ENCODE peak calls at places on chromosomes 11 and 22, in six cellular contexts. G, S, Z, K, B and W are unnamed samples. For H3K27me3, the result is how much of the 10 kb centered on the place peaks cover.

GRCh38 chr11:45669956-45670355 is 4.5 kb upstream of the CHST1 start:
- DNase-seq in G (no peak), S (no peak), Z (no peak), K (no peak), B (no peak), W (no peak)

GRCh38 chr11:120272303-120272702 is 32.4 kb downstream of the POU2F3 start:
- DNase-seq in G (peak), S (no peak), Z (no peak), K (peak), B (peak), W (peak)

GRCh38 chr22:37843746-37844089 is 416 bp downstream of the ANKRD54 start:
- DNase-seq in G (no peak), S (peak), Z (no peak), K (no peak), B (no peak), W (no peak)

GRCh38 chr11:126969865-126970479 is 30.6 kb downstream of the KIRREL3 start:
- DNase-seq in G (no peak), S (peak), Z (peak), K (no peak), B (peak), W (peak)

GRCh38 chr22:42338502-42338901 is 68.0 kb upstream of the TCF20 start:
- DNase-seq in G (no peak), S (no peak), Z (no peak), K (no peak), B (no peak), W (no peak)

GRCh38 chr22:44893731-44894080 is 116.1 kb downstream of the PHF21B start:
- DNase-seq in G (no peak), S (no peak), Z (no peak), K (no peak), B (no peak), W (no peak)

GRCh38 chr11:69912911-69913451 is 93.8 kb upstream of the FGF3 start:
- DNase-seq in G (no peak), S (peak), Z (peak), K (no peak), B (no peak), W (no peak)

GRCh38 chr11:61019818-61020405 is 48.4 kb downstream of the CD6 start:
- DNase-seq in G (no peak), S (no peak), Z (no peak), K (no peak), B (no peak), W (no peak)

GRCh38 chr11:93216511-93217121 is 18.8 kb upstream of the SLC36A4 start:
- DNase-seq in G (no peak), S (no peak), Z (no peak), K (no peak), B (no peak), W (no peak)

GRCh38 chr11:1876361-1877063 is 15.2 kb downstream of the PRR33 start:
- DNase-seq in G (no peak), S (no peak), Z (peak), K (no peak), B (peak), W (no peak)

GRCh38 chr11:36404831-36405230 is 105.2 kb downstream of the TRAF6 start:
- DNase-seq in G (peak), S (no peak), Z (no peak), K (no peak), B (peak), W (no peak)

GRCh38 chr22:22838148-22838786 is 49.3 kb upstream of the IGLL5 start:
- DNase-seq in G (no peak), S (no peak), Z (no peak), K (no peak), B (no peak), W (no peak)

GRCh38 chr11:1817000-1817399 is 17.8 kb upstream of the SYT8 start:
- DNase-seq in G (no peak), S (no peak), Z (no peak), K (no peak), B (no peak), W (no peak)

GRCh38 chr11:125167954-125168821 is 3.6 kb downstream of the PKNOX2 start:
- DNase-seq in G (no peak), S (no peak), Z (no peak), K (no peak), B (peak), W (no peak)

GRCh38 chr11:116177521-116178220 is 595.1 kb downstream of the BUD13 start:
- DNase-seq in G (no peak), S (no peak), Z (no peak), K (no peak), B (peak), W (no peak)

GRCh38 chr11:117730256-117730800 is 66.7 kb downstream of the DSCAML1 start:
- DNase-seq in G (no peak), S (no peak), Z (no peak), K (no peak), B (no peak), W (no peak)

GRCh38 chr22:31177420-31178162 is 17.6 kb downstream of the RNF185 start:
- DNase-seq in G (no peak), S (no peak), Z (no peak), K (peak), B (peak), W (peak)

GRCh38 chr11:85301895-85302678 is 325.1 kb downstream of the DLG2 start:
- DNase-seq in G (no peak), S (no peak), Z (no peak), K (no peak), B (no peak), W (no peak)

DNA sequence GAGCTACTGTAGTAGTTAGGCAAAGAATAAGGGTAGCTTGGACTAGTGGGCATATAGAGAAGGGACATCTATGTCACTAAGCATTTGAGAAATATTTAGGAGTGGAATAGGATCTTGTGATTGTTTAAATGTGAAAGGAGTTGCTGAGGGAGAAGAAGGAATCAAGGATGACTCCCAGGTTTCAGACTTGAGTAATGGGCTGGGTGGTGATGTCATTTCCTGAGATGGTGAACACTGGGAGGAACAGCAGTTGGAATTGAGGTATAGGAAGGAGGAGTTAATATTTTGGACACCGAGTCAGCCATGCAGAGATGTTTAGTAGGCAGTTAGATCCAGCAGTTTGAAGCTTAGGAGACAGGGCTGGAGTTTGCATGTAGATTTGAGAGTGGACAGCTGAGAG is 40.1 kb downstream of the REXO2 start:
- DNase-seq in G (no peak), S (no peak), Z (no peak), K (no peak), B (peak), W (peak)
- H3K9ac ChIP-seq in G (no peak), S (no peak), Z (no peak), K (no peak), B (no peak), W (no peak)

GRCh38 chr11:8277691-8278090 is 14.0 kb upstream of the LMO1 start:
- DNase-seq in G (no peak), S (no peak), Z (no peak), K (peak), B (no peak), W (peak)
- H3K27me3 ChIP-seq in G (under half), S (under half), Z (under half), K (under half), B (under half), W (under half)

GRCh38 chr11:130070829-130071205 is 1.1 kb downstream of the APLP2 start:
- DNase-seq in G (no peak), S (peak), Z (no peak), K (no peak), B (peak), W (peak)
- H2AFZ ChIP-seq in G (no peak), S (peak), Z (no peak), K (no peak), B (peak), W (peak)

GRCh38 chr11:68099057-68099456 is 22.1 kb downstream of the CHKA start:
- DNase-seq in G (no peak), S (no peak), Z (no peak), K (no peak), B (no peak), W (no peak)

GRCh38 chr11:68096962-68097361 is 24.2 kb downstream of the CHKA start:
- DNase-seq in G (no peak), S (no peak), Z (no peak), K (no peak), B (no peak), W (no peak)

DNA sequence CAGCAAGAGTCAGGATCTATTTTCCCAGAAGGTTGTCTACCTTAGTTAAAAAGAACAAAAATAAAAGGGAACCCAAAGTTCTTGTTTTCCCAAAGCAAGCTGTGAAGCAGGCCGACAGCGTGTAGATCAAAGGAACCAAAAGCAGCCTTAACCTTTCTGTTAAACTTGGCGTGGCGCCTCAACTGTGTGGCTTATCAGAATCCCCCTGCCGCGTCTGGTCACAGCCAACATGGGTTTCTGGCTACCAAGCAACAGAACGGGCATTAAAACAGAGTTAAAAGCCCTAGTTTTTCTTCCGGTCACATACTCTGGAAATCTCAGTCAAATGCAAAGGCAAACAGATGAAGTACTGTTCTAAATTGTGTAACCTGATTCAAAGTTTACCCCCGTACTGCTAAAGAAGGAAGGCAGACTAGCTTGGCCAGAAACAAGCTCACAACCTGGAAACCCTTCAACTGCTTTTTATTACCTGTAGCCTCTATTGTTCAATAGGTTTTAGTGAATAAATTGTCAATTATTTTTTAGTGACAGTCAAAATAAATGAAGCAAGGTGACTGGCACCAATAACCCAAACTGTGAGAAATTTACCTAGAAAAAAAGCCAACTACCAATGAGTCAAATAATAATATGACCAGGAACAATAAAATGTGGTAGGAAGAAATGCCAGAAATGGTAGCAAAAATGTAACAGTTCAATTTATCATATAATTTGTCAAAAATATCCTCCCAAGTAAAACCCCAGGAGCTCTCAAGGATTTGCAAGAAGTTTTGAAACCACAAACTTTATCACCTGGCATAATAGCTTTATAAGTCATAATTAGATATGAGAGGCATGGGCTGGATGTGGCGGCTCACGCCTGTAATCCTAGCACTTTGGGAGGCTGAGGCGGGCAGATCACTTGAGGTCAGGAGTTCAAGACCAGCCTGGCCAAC is 21.4 kb downstream of the CHKA start:
- DNase-seq in G (peak), S (no peak), Z (no peak), K (no peak), B (peak), W (no peak)
- H3K9ac ChIP-seq in G (peak), S (no peak), Z (no peak), K (no peak), B (no peak), W (no peak)

GRCh38 chr22:29310065-29310862 is 3.8 kb downstream of the GAS2L1 start:
- DNase-seq in G (no peak), S (no peak), Z (no peak), K (no peak), B (no peak), W (peak)

GRCh38 chr22:29313126-29314071 is 2.1 kb downstream of the RASL10A start:
- DNase-seq in G (peak), S (no peak), Z (peak), K (no peak), B (no peak), W (no peak)

GRCh38 chr22:29310863-29311339 is 4.5 kb downstream of the GAS2L1 start:
- DNase-seq in G (peak), S (no peak), Z (peak), K (peak), B (peak), W (peak)

GRCh38 chr22:29312218-29313125 is 3.0 kb downstream of the RASL10A start:
- DNase-seq in G (no peak), S (no peak), Z (no peak), K (no peak), B (no peak), W (no peak)

GRCh38 chr22:29311468-29312217 is 3.9 kb downstream of the RASL10A start:
- DNase-seq in G (no peak), S (no peak), Z (no peak), K (no peak), B (no peak), W (no peak)
- H3K27me3 ChIP-seq in G (under half), S (under half), Z (under half), K (under half), B (under half), W (under half)

GRCh38 chr11:31966846-31967245 is 124.0 kb upstream of the RCN1 start:
- DNase-seq in G (no peak), S (no peak), Z (no peak), K (no peak), B (no peak), W (no peak)

GRCh38 chr11:31972623-31973022 is 118.3 kb upstream of the RCN1 start:
- DNase-seq in G (no peak), S (no peak), Z (no peak), K (no peak), B (no peak), W (no peak)

GRCh38 chr11:31973175-31973574 is 117.7 kb upstream of the RCN1 start:
- DNase-seq in G (no peak), S (no peak), Z (no peak), K (no peak), B (no peak), W (no peak)

GRCh38 chr11:31967404-31967950 is 123.4 kb upstream of the RCN1 start:
- DNase-seq in G (no peak), S (no peak), Z (no peak), K (no peak), B (no peak), W (no peak)

GRCh38 chr11:31968774-31969433 is 122.0 kb upstream of the RCN1 start:
- DNase-seq in G (no peak), S (no peak), Z (no peak), K (no peak), B (peak), W (peak)
- H2AFZ ChIP-seq in G (no peak), S (no peak), Z (no peak), K (no peak), B (no peak), W (no peak)

GRCh38 chr11:64089915-64090810 is 54.4 kb downstream of the FLRT1 start:
- DNase-seq in G (no peak), S (no peak), Z (no peak), K (no peak), B (no peak), W (no peak)

GRCh38 chr11:64089493-64089892 is 53.8 kb downstream of the FLRT1 start:
- DNase-seq in G (no peak), S (no peak), Z (no peak), K (no peak), B (no peak), W (no peak)

GRCh38 chr11:64090811-64091516 is 55.2 kb downstream of the FLRT1 start:
- DNase-seq in G (no peak), S (no peak), Z (no peak), K (no peak), B (no peak), W (no peak)

GRCh38 chr11:64088159-64089026 is 52.7 kb downstream of the FLRT1 start:
- DNase-seq in G (no peak), S (no peak), Z (peak), K (peak), B (no peak), W (no peak)

DNA sequence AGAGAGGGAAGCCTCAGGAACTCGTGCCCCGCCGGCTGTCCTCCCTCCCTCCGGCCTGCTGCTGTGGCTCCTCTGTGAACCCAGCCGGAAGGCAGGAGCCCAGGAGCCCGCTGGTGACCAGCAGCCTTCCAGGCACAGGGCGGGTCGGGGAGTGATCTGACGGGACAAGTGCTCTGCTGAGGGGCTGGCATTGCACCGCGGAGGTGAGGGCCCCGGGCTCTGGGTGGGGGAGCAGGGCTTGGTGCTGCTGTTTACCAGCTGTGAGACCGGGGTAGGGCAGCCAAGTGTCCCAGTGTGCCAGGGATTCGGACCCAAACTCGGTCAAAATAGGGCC is 53.3 kb downstream of the FLRT1 start:
- DNase-seq in G (no peak), S (no peak), Z (no peak), K (no peak), B (no peak), W (no peak)
- H3K9ac ChIP-seq in G (no peak), S (no peak), Z (no peak), K (no peak), B (no peak), W (no peak)

GRCh38 chr22:50173221-50173982 is 2.9 kb downstream of the PANX2 start:
- DNase-seq in G (no peak), S (no peak), Z (no peak), K (no peak), B (no peak), W (no peak)

GRCh38 chr22:50169774-50170341 is 673 bp upstream of the PANX2 start:
- DNase-seq in G (no peak), S (peak), Z (no peak), K (no peak), B (peak), W (no peak)

GRCh38 chr22:50171965-50172421 is 1.5 kb downstream of the PANX2 start:
- DNase-seq in G (no peak), S (no peak), Z (no peak), K (no peak), B (no peak), W (no peak)

GRCh38 chr22:50170453-50171318 is at the start of gene PANX2:
- DNase-seq in G (no peak), S (no peak), Z (no peak), K (no peak), B (peak), W (no peak)

GRCh38 chr22:50171319-50171964 is 911 bp downstream of the PANX2 start:
- DNase-seq in G (no peak), S (no peak), Z (no peak), K (no peak), B (no peak), W (no peak)
- H3K27me3 ChIP-seq in G (under half), S (under half), Z (under half), K (under half), B (under half), W (under half)

DNA sequence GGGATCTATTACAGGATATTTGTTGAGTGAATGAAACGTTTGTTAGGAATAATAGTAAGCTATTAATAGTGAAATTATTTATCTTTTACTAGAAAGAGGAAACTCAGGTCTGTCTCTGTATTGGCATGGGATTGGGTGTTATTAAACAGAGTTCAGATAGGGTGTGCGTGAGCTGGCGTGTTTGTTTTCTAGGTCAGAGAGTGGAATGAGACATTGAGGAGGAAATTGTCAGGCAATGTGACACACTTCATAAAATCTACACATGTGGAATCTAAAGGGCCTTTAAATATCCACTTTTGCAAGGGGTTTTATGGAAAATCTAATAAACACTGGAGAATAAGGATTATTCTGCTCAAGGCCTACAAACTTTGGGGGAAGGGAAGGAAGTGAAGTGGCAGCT is 552.9 kb downstream of the NTM start:
- DNase-seq in G (no peak), S (no peak), Z (no peak), K (no peak), B (no peak), W (no peak)
- H2AFZ ChIP-seq in G (no peak), S (no peak), Z (no peak), K (no peak), B (no peak), W (no peak)